ENCODE peak calls at places on chromosome 3, in seven cellular contexts. Q is gastrocnemius medialis, D is IMR-90, I is A549, Z is prostate gland, U is HCT116, N is transverse colon. R is an unnamed sample.

GRCh38 chr3:32203854-32204253 is 34.6 kb upstream of the CMTM8 start:
- DNase-seq in Q (no peak), D (peak), I (no peak), Z (no peak), U (no peak), N (no peak), R (no peak)

GRCh38 chr3:11690863-11691833 is 47.4 kb upstream of the VGLL4 start:
- DNase-seq in Q (no peak), D (peak), I (no peak), Z (no peak), U (no peak), N (no peak), R (no peak)

GRCh38 chr3:115092220-115092791 is 54.8 kb downstream of the ZBTB20 start:
- DNase-seq in Q (peak), D (peak), I (peak), Z (peak), U (peak), N (peak), R (peak)

GRCh38 chr3:141486416-141486734 is 452 bp upstream of the RASA2 start:
- DNase-seq in Q (no peak), D (peak), I (peak), Z (no peak), U (no peak), N (no peak), R (peak)

GRCh38 chr3:123602325-123602724 is 17.5 kb upstream of the HACD2 start:
- DNase-seq in Q (no peak), D (peak), I (peak), Z (peak), U (peak), N (no peak), R (no peak)

GRCh38 chr3:144033235-144033579 is 61.6 kb downstream of the DIPK2A start:
- DNase-seq in Q (no peak), D (no peak), I (no peak), Z (no peak), U (no peak), N (no peak), R (no peak)

GRCh38 chr3:5757213-5757804 is 569.8 kb downstream of the EDEM1 start:
- DNase-seq in Q (no peak), D (no peak), I (no peak), Z (no peak), U (no peak), N (no peak), R (no peak)

GRCh38 chr3:180161770-180162169 is 125.0 kb upstream of the PEX5L start:
- DNase-seq in Q (no peak), D (no peak), I (no peak), Z (no peak), U (no peak), N (no peak), R (no peak)

GRCh38 chr3:78972617-78973301 is 795.0 kb downstream of the ROBO1 start:
- DNase-seq in Q (no peak), D (no peak), I (no peak), Z (no peak), U (no peak), N (no peak), R (no peak)

GRCh38 chr3:95815828-95816227 is 998.6 kb upstream of the EPHA6 start:
- DNase-seq in Q (no peak), D (no peak), I (no peak), Z (no peak), U (no peak), N (no peak), R (no peak)

GRCh38 chr3:177514341-177515193 is 317.3 kb upstream of the TBL1XR1 start:
- DNase-seq in Q (no peak), D (no peak), I (no peak), Z (no peak), U (no peak), N (no peak), R (no peak)
- H3K27ac ChIP-seq in Q (peak), D (no peak), I (no peak), Z (no peak), U (no peak), N (no peak), R (no peak)

DNA sequence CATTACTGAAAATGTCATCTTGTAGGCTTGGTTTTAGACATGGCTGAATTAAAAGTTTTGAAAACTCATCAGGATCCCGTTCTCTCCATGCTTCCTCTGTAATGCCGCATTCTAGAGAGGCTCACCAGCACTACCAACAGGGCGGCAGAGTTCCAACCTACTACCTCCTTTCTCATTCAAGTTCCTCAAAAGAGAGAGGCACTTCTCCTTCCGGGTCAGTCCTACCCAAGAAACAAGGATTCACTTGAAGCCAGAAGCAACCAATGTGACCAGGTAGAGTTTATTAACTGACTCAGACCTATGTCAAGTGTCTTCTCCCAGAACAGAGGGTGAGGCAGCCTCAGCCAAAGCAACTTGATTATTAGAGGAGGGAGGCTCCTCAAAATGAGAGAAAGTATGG is 59.8 kb upstream of the GYG1 start:
- DNase-seq in Q (no peak), D (no peak), I (no peak), Z (no peak), U (no peak), N (no peak), R (no peak)
- TF ChIP-seq CTCF in Q (no peak), D (no peak), I (no peak), Z (no peak), U (peak), N (no peak), R (no peak)

DNA sequence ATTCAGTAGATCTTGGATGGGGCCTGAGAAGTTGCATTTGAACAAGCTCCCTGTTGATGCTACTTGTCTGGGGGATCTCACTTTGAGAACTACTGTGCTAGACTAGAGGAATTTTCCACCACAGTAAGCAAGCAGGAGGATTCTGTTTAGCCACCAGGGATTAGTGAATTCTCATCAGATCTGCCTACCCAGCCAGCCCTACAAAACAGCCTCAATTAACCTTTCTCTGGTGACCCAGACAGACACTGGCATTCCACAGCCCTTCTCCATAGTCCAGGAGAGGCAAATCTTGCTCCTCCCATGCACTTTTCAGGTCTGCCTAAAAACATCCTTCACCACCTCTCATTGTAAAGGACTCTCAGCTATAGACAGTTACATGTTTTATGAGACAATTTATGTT is 16.7 kb upstream of the MYH15 start:
- DNase-seq in Q (no peak), D (no peak), I (no peak), Z (no peak), U (no peak), N (no peak), R (no peak)
- TF ChIP-seq POLR2A in Q (no peak), D (no peak), I (no peak), Z (no peak), U (no peak), N (no peak), R (no peak)

DNA sequence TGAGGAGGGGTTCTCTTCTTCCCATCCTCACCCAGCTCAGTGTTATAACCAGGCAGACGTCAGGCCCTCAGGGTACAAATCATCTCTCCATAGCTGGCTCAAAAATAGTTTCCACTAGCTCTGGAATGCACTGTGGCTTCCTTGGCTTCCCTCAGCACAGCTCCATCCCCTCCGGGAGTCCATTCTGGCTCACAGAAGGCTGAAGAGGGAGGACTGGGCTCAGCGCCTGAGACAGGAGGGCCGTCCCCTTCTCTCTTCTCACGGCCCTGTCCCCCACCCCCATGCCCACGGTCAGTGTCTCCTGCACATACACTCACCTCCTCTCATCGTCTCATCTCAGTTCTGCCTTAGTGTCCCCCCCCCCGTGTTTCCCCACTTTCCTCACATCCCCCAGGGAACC is 50.1 kb downstream of the UMPS start:
- DNase-seq in Q (peak), D (peak), I (no peak), Z (peak), U (no peak), N (peak), R (no peak)
- H3K27ac ChIP-seq in Q (peak), D (peak), I (no peak), Z (peak), U (no peak), N (peak), R (peak)

R was measured in spleen.